ENCODE peak calls at places on chromosomes 4 and X, in seven cellular contexts. A, N, Y, D, L, M and R are unnamed samples.

GRCh38 chrX:102745513-102746133 is 25.1 kb downstream of the GPRASP3 start:
- DNase-seq in Y (no peak), N (no peak), L (no peak), M (no peak), D (peak), A (no peak), R (no peak)

GRCh38 chrX:9919632-9920172 is 47.5 kb upstream of the CLDN34 start:
- DNase-seq in Y (no peak), A (no peak), L (no peak), N (no peak), D (no peak), M (no peak), R (no peak)

GRCh38 chr4:188399834-188400233 is 260.6 kb downstream of the TRIML1 start:
- DNase-seq in N (no peak), D (peak), M (no peak), L (no peak), A (no peak), Y (no peak), R (no peak)

GRCh38 chrX:131752493-131753198 is 208.8 kb downstream of the OR13H1 start:
- DNase-seq in Y (no peak), A (no peak), N (no peak), M (peak), L (peak), D (no peak), R (no peak)

GRCh38 chrX:19678941-19679340 is 163.6 kb upstream of the MAP3K15 start:
- DNase-seq in Y (no peak), L (no peak), N (no peak), D (no peak), M (no peak), A (no peak), R (no peak)

GRCh38 chr4:21688596-21689265 is 259.8 kb downstream of the KCNIP4 start:
- DNase-seq in M (no peak), L (no peak), N (no peak), A (no peak), D (no peak), Y (no peak), R (no peak)

GRCh38 chrX:14899607-14900006 is 26.4 kb downstream of the MOSPD2 start:
- DNase-seq in D (no peak), N (no peak), A (peak), L (peak), M (peak), Y (no peak), R (no peak)

GRCh38 chr4:82681759-82682158 is 116.8 kb downstream of the SCD5 start:
- DNase-seq in N (no peak), D (no peak), M (no peak), A (no peak), Y (no peak), L (no peak), R (no peak)

GRCh38 chr4:158791588-158791987 is 22.8 kb downstream of the FNIP2 start:
- DNase-seq in A (no peak), D (no peak), N (no peak), L (no peak), Y (no peak), M (no peak), R (no peak)

GRCh38 chr4:18021470-18021719 is 160 bp downstream of the LCORL start:
- DNase-seq in Y (no peak), A (no peak), N (no peak), M (no peak), L (peak), D (no peak), R (no peak)

GRCh38 chrX:100802843-100803242 is 17.3 kb upstream of the CSTF2 start:
- DNase-seq in N (no peak), Y (no peak), M (no peak), A (no peak), D (no peak), L (no peak), R (no peak)
- TF ChIP-seq CTCF in N (no peak), Y (no peak), M (no peak), A (no peak), D (no peak), L (no peak), R (no peak)

GRCh38 chrX:136028383-136028984 is 43.2 kb downstream of the SLC9A6 start:
- DNase-seq in M (peak), L (no peak), Y (no peak), D (peak), N (no peak), A (no peak), R (no peak)
- TF ChIP-seq CTCF in M (peak), L (peak), Y (peak), D (no peak), N (peak), A (peak), R (peak)

GRCh38 chrX:95907081-95907480 is 777.6 kb upstream of the DIAPH2 start:
- DNase-seq in N (no peak), Y (no peak), M (no peak), L (no peak), A (no peak), D (no peak), R (no peak)

DNA sequence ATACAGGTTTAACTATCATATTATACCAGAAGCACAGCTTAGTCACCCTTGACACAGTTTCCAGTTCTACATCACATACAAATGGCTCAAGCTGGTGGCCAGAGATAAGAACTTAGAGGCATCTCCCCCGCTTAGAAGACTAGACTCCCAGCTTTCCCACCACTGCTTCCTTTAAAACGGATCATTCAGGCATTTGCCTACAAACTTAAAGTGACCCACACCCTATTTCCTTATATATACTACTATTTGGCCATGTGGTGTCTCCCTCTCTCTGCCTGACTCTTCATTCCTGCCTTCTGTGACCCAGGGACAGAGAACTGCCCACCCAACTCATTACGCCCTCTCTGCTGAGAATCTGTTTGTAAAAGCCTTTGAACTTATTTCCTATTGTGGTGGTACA is 781.2 kb upstream of the DIAPH2 start:
- DNase-seq in M (no peak), D (peak), A (no peak), L (peak), Y (no peak), N (no peak), R (no peak)
- TF ChIP-seq CTCF in M (no peak), D (peak), A (no peak), L (peak), Y (no peak), N (peak), R (no peak)

GRCh38 chrX:45850197-45850774 is 649.6 kb upstream of the DIPK2B start:
- DNase-seq in N (peak), L (no peak), Y (no peak), D (peak), A (no peak), M (no peak), R (no peak)

GRCh38 chrX:45847966-45848365 is 647.3 kb upstream of the DIPK2B start:
- DNase-seq in Y (no peak), M (no peak), D (no peak), L (no peak), N (no peak), A (no peak), R (no peak)

GRCh38 chrX:45850775-45851433 is 650.2 kb upstream of the DIPK2B start:
- DNase-seq in D (peak), L (peak), A (no peak), M (peak), N (peak), Y (no peak), R (peak)

GRCh38 chrX:45851434-45851991 is 650.8 kb upstream of the DIPK2B start:
- DNase-seq in M (no peak), Y (no peak), L (no peak), N (peak), D (peak), A (no peak), R (no peak)

GRCh38 chrX:45849261-45849660 is 648.6 kb upstream of the DIPK2B start:
- DNase-seq in L (peak), Y (no peak), A (peak), N (no peak), D (peak), M (peak), R (no peak)
- TF ChIP-seq CTCF in L (peak), Y (peak), A (peak), N (no peak), D (no peak), M (peak), R (no peak)

GRCh38 chrX:38694394-38694793 is 106.9 kb upstream of the MID1IP1 start:
- DNase-seq in Y (no peak), L (peak), A (no peak), N (no peak), M (peak), D (no peak), R (no peak)
- TF ChIP-seq CTCF in Y (no peak), L (no peak), A (no peak), N (no peak), M (no peak), D (no peak), R (no peak)

GRCh38 chr4:141858437-141858836 is 222.1 kb downstream of the IL15 start:
- DNase-seq in L (no peak), Y (no peak), N (no peak), D (no peak), M (no peak), A (no peak), R (no peak)

DNA sequence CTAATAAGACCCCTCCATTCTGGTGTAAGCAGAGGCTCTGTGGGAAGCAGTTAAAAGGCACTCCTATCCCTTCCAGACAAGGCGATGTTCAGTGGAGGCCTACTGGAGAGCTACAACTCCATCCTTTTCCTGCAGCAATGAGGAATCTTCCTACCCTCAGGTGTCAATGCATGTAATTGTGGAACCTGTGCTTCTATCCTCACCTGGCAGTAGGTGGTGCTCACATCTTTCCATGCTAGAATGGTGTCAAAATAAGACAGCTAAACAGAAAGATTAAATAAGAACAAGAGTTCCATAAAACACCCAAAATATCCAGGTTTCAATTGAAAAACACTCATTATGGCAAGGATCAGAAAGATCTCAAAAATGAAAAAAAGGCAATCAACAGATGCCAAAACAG is 224.6 kb downstream of the IL15 start:
- DNase-seq in N (no peak), A (no peak), L (no peak), D (peak), Y (no peak), M (no peak), R (no peak)
- TF ChIP-seq CTCF in N (no peak), A (no peak), L (no peak), D (peak), Y (no peak), M (no peak), R (no peak)

GRCh38 chrX:71052721-71053120 is 15.4 kb downstream of the SNX12 start:
- DNase-seq in N (no peak), D (peak), Y (no peak), A (no peak), L (no peak), M (no peak), R (no peak)

GRCh38 chrX:71056857-71057256 is 11.3 kb downstream of the SNX12 start:
- DNase-seq in D (no peak), N (no peak), A (no peak), L (no peak), M (peak), Y (no peak), R (no peak)

GRCh38 chrX:71058116-71058515 is 10.0 kb downstream of the SNX12 start:
- DNase-seq in N (no peak), M (no peak), D (no peak), Y (no peak), A (no peak), L (no peak), R (no peak)

DNA sequence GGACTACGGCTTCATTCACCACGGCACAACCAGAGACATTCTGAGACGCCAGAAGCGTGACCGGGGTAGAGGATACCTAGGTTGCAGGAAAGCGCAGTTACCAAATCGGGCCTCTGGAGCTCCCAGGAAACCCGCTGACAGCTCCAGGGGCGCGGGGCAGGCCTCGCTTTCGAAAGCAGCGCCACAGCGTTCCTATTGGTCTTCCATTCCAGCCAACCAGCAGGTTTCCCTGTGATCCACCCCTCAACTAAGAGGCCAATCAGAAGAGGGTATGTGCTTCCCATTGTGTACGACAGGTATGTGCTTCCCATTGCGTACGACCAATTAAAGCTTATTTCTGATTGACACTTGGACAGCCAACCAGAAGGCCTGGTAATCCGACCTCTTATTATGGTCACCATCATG is 14.9 kb downstream of the SNX12 start:
- DNase-seq in A (no peak), L (peak), N (no peak), M (no peak), D (peak), Y (no peak), R (peak)
- TF ChIP-seq CTCF in A (no peak), L (no peak), N (no peak), M (no peak), D (no peak), Y (no peak), R (no peak)

GRCh38 chr4:186669159-186669720 is 54.4 kb downstream of the FAT1 start:
- DNase-seq in L (peak), M (peak), N (no peak), D (peak), A (peak), Y (no peak), R (no peak)
- TF ChIP-seq CTCF in L (peak), M (peak), N (peak), D (peak), A (no peak), Y (no peak), R (peak)

DNA sequence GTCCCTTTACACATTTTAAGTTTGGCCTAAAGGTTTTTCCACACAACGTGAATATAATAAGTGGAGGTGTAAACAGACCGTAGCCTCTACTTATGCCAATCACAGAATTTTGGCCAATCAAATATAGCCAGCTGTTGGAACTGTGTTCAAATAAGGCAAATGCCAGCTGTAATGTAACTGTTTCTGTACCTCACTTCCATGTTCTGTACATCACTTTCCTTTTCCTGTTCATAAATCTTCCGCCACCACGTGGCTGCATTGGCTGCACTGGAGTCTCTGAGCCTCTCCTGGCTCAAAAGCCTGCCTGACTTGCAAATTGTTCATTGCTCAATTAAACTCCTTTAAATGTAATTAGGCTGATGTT is 105.1 kb upstream of the SMIM31 start:
- DNase-seq in Y (no peak), D (no peak), L (no peak), M (peak), A (no peak), N (no peak), R (no peak)
- TF ChIP-seq CTCF in Y (no peak), D (no peak), L (no peak), M (no peak), A (no peak), N (no peak), R (no peak)

DNA sequence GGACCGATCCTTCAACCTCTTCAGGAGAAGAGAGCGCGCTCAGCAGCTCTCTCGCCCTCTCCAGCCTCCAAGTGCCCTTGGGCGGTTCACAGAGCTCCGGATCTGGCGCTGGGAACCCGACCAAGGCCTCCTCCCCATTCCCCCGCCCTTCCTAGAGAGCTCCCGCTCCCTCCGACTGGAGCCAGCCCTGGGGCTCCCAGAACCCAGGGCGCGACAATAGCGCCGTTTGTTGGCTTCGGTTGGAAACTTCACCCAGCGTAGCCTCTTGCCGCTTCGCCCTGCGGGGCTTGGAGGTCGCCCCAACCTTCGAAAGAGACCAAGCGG is 3.1 kb upstream of the SOX3 start:
- DNase-seq in Y (no peak), D (peak), M (no peak), N (peak), A (no peak), L (no peak), R (no peak)
- TF ChIP-seq CTCF in Y (no peak), D (peak), M (no peak), N (peak), A (no peak), L (peak), R (no peak)